ENCODE peak calls at places on chromosome 11, in ten cellular contexts. One of them, this sample, is unnamed.

GRCh38 chr11:77753230-77753629 is 67.3 kb downstream of the RSF1 start:
- DNase-seq in suprapubic skin: no peak
- DNase-seq in transverse colon: no peak
- DNase-seq in SK-N-SH: no peak
- DNase-seq in stomach: no peak
- DNase-seq in esophagus muscularis mucosa: no peak
- DNase-seq in upper lobe of left lung: no peak
- DNase-seq in H1: peak; percentile 23
- DNase-seq in GM12878: no peak
- DNase-seq in K562: no peak
- DNase-seq in this sample: no peak

GRCh38 chr11:65051389-65051858 is 6.9 kb downstream of the NAALADL1 start:
- DNase-seq in suprapubic skin: no peak
- DNase-seq in transverse colon: no peak
- DNase-seq in SK-N-SH: no peak
- DNase-seq in stomach: no peak
- DNase-seq in esophagus muscularis mucosa: no peak
- DNase-seq in upper lobe of left lung: no peak
- DNase-seq in H1: no peak
- DNase-seq in GM12878: no peak
- DNase-seq in K562: no peak
- DNase-seq in this sample: no peak

GRCh38 chr11:60762851-60763691 is 6.4 kb downstream of the MS4A15 start:
- DNase-seq in suprapubic skin: peak; percentile 16
- DNase-seq in transverse colon: no peak
- DNase-seq in SK-N-SH: no peak
- DNase-seq in stomach: no peak
- DNase-seq in esophagus muscularis mucosa: no peak
- DNase-seq in upper lobe of left lung: peak; percentile 48
- DNase-seq in H1: no peak
- DNase-seq in GM12878: peak; percentile 94
- DNase-seq in K562: no peak
- DNase-seq in this sample: no peak

GRCh38 chr11:96188625-96189006 is 154.4 kb downstream of the MAML2 start:
- DNase-seq in suprapubic skin: no peak
- DNase-seq in transverse colon: no peak
- DNase-seq in SK-N-SH: no peak
- DNase-seq in stomach: no peak
- DNase-seq in esophagus muscularis mucosa: no peak
- DNase-seq in upper lobe of left lung: no peak
- DNase-seq in H1: no peak
- DNase-seq in GM12878: peak; percentile 75
- DNase-seq in K562: peak; percentile 18
- DNase-seq in this sample: no peak

GRCh38 chr11:1442163-1442562 is 44.4 kb downstream of the MOB2 start:
- DNase-seq in suprapubic skin: no peak
- DNase-seq in transverse colon: no peak
- DNase-seq in SK-N-SH: peak; percentile 71
- DNase-seq in stomach: no peak
- DNase-seq in esophagus muscularis mucosa: no peak
- DNase-seq in upper lobe of left lung: no peak
- DNase-seq in H1: no peak
- DNase-seq in GM12878: no peak
- DNase-seq in K562: peak; percentile 77
- DNase-seq in this sample: no peak

GRCh38 chr11:86803641-86804040 is 3.3 kb downstream of the PRSS23 start:
- DNase-seq in suprapubic skin: no peak
- DNase-seq in transverse colon: no peak
- DNase-seq in SK-N-SH: no peak
- DNase-seq in stomach: no peak
- DNase-seq in esophagus muscularis mucosa: no peak
- DNase-seq in upper lobe of left lung: no peak
- DNase-seq in H1: no peak
- DNase-seq in GM12878: no peak
- DNase-seq in K562: no peak
- DNase-seq in this sample: no peak

GRCh38 chr11:9280655-9281301 is 15.6 kb upstream of the DENND5A start:
- DNase-seq in suprapubic skin: no peak
- DNase-seq in transverse colon: peak; percentile 45
- DNase-seq in SK-N-SH: no peak
- DNase-seq in stomach: peak; percentile 57
- DNase-seq in esophagus muscularis mucosa: no peak
- DNase-seq in upper lobe of left lung: no peak
- DNase-seq in H1: no peak
- DNase-seq in GM12878: peak; percentile 58
- DNase-seq in K562: no peak
- DNase-seq in this sample: no peak

GRCh38 chr11:125583496-125583895 is 9.2 kb upstream of the STT3A start:
- DNase-seq in suprapubic skin: no peak
- DNase-seq in transverse colon: no peak
- DNase-seq in SK-N-SH: no peak
- DNase-seq in stomach: no peak
- DNase-seq in esophagus muscularis mucosa: no peak
- DNase-seq in upper lobe of left lung: no peak
- DNase-seq in H1: no peak
- DNase-seq in GM12878: no peak
- DNase-seq in K562: no peak
- DNase-seq in this sample: no peak

GRCh38 chr11:67610302-67610868 is 3.6 kb downstream of the NDUFV1 start:
- DNase-seq in suprapubic skin: no peak
- DNase-seq in transverse colon: no peak
- DNase-seq in SK-N-SH: no peak
- DNase-seq in stomach: no peak
- DNase-seq in esophagus muscularis mucosa: no peak
- DNase-seq in upper lobe of left lung: no peak
- DNase-seq in H1: no peak
- DNase-seq in GM12878: no peak
- DNase-seq in K562: no peak
- DNase-seq in this sample: no peak

GRCh38 chr11:13215157-13215556 is 62.4 kb upstream of the BMAL1 start:
- DNase-seq in suprapubic skin: no peak
- DNase-seq in transverse colon: no peak
- DNase-seq in SK-N-SH: no peak
- DNase-seq in stomach: no peak
- DNase-seq in esophagus muscularis mucosa: no peak
- DNase-seq in upper lobe of left lung: no peak
- DNase-seq in H1: no peak
- DNase-seq in GM12878: no peak
- DNase-seq in K562: no peak
- DNase-seq in this sample: no peak

GRCh38 chr11:112903310-112903709 is 57.9 kb upstream of the NCAM1 start:
- DNase-seq in suprapubic skin: no peak
- DNase-seq in transverse colon: no peak
- DNase-seq in SK-N-SH: no peak
- DNase-seq in stomach: no peak
- DNase-seq in esophagus muscularis mucosa: no peak
- DNase-seq in upper lobe of left lung: no peak
- DNase-seq in H1: no peak
- DNase-seq in GM12878: no peak
- DNase-seq in K562: no peak
- DNase-seq in this sample: no peak

GRCh38 chr11:5115339-5115738 is 22.8 kb downstream of the OR52A5 start:
- DNase-seq in suprapubic skin: no peak
- DNase-seq in transverse colon: no peak
- DNase-seq in SK-N-SH: no peak
- DNase-seq in stomach: no peak
- DNase-seq in esophagus muscularis mucosa: no peak
- DNase-seq in upper lobe of left lung: no peak
- DNase-seq in H1: no peak
- DNase-seq in GM12878: no peak
- DNase-seq in K562: no peak
- DNase-seq in this sample: no peak

GRCh38 chr11:64083681-64084080 is 48.0 kb downstream of the FLRT1 start:
- DNase-seq in suprapubic skin: no peak
- DNase-seq in transverse colon: no peak
- DNase-seq in SK-N-SH: no peak
- DNase-seq in stomach: no peak
- DNase-seq in esophagus muscularis mucosa: no peak
- DNase-seq in upper lobe of left lung: no peak
- DNase-seq in H1: no peak
- DNase-seq in GM12878: no peak
- DNase-seq in K562: no peak
- DNase-seq in this sample: no peak

GRCh38 chr11:76688146-76688545 is 17.6 kb upstream of the LRRC32 start:
- DNase-seq in suprapubic skin: no peak
- DNase-seq in transverse colon: no peak
- DNase-seq in SK-N-SH: no peak
- DNase-seq in stomach: no peak
- DNase-seq in esophagus muscularis mucosa: no peak
- DNase-seq in upper lobe of left lung: no peak
- DNase-seq in H1: no peak
- DNase-seq in GM12878: no peak
- DNase-seq in K562: no peak
- DNase-seq in this sample: no peak

GRCh38 chr11:11836676-11837231 is 5.0 kb upstream of the USP47 start:
- DNase-seq in suprapubic skin: no peak
- DNase-seq in transverse colon: no peak
- DNase-seq in SK-N-SH: no peak
- DNase-seq in stomach: no peak
- DNase-seq in esophagus muscularis mucosa: no peak
- DNase-seq in upper lobe of left lung: no peak
- DNase-seq in H1: no peak
- DNase-seq in GM12878: no peak
- DNase-seq in K562: no peak
- DNase-seq in this sample: no peak

GRCh38 chr11:75479598-75479986 is 46.1 kb downstream of the GDPD5 start:
- DNase-seq in suprapubic skin: no peak
- DNase-seq in transverse colon: no peak
- DNase-seq in SK-N-SH: no peak
- DNase-seq in stomach: no peak
- DNase-seq in esophagus muscularis mucosa: no peak
- DNase-seq in upper lobe of left lung: no peak
- DNase-seq in H1: no peak
- DNase-seq in GM12878: no peak
- DNase-seq in K562: no peak
- DNase-seq in this sample: no peak

GRCh38 chr11:47418454-47419259 is 7.6 kb downstream of the PSMC3 start:
- DNase-seq in suprapubic skin: no peak
- DNase-seq in transverse colon: no peak
- DNase-seq in SK-N-SH: no peak
- DNase-seq in stomach: no peak
- DNase-seq in esophagus muscularis mucosa: no peak
- DNase-seq in upper lobe of left lung: no peak
- DNase-seq in H1: no peak
- DNase-seq in GM12878: no peak
- DNase-seq in K562: no peak
- DNase-seq in this sample: no peak
- TF ChIP-seq EP300 in suprapubic skin: no peak
- TF ChIP-seq EP300 in transverse colon: no peak
- TF ChIP-seq EP300 in SK-N-SH: no peak
- TF ChIP-seq EP300 in stomach: no peak
- TF ChIP-seq EP300 in esophagus muscularis mucosa: no peak
- TF ChIP-seq EP300 in upper lobe of left lung: no peak
- TF ChIP-seq EP300 in H1: no peak
- TF ChIP-seq EP300 in GM12878: no peak
- TF ChIP-seq EP300 in K562: no peak
- TF ChIP-seq EP300 in this sample: no peak

GRCh38 chr11:14620027-14620511 is 23.5 kb upstream of the PDE3B start:
- DNase-seq in suprapubic skin: no peak
- DNase-seq in transverse colon: peak; percentile 51
- DNase-seq in SK-N-SH: no peak
- DNase-seq in stomach: no peak
- DNase-seq in esophagus muscularis mucosa: no peak
- DNase-seq in upper lobe of left lung: no peak
- DNase-seq in H1: no peak
- DNase-seq in GM12878: no peak
- DNase-seq in K562: no peak
- DNase-seq in this sample: peak; percentile 84
- TF ChIP-seq POLR2AphosphoS5 in suprapubic skin: no peak
- TF ChIP-seq POLR2AphosphoS5 in transverse colon: no peak
- TF ChIP-seq POLR2AphosphoS5 in SK-N-SH: no peak
- TF ChIP-seq POLR2AphosphoS5 in stomach: no peak
- TF ChIP-seq POLR2AphosphoS5 in esophagus muscularis mucosa: no peak
- TF ChIP-seq POLR2AphosphoS5 in upper lobe of left lung: no peak
- TF ChIP-seq POLR2AphosphoS5 in H1: no peak
- TF ChIP-seq POLR2AphosphoS5 in GM12878: no peak
- TF ChIP-seq POLR2AphosphoS5 in K562: no peak
- TF ChIP-seq POLR2AphosphoS5 in this sample: no peak

DNA sequence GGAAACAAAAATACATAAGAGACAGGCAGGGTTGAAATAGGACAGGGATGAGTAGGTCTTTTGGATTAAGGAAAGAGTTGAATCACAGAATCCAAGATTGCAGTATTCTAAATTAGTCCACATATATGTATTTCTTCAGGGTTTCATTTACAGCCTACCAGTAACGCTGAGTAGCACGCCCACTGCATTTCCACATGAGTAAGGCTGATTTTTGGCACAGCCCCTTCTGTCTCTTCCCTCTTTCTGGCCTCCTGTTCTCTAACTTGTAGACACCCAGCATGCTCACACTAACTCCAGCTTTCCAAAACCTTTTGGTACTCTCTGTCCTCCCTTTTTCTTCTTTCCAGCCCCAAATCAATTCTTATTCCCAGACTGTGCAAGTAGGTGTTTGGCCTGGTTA is 3.7 kb upstream of the SIK2 start:
- DNase-seq in suprapubic skin: no peak
- DNase-seq in transverse colon: no peak
- DNase-seq in SK-N-SH: no peak
- DNase-seq in stomach: no peak
- DNase-seq in esophagus muscularis mucosa: no peak
- DNase-seq in upper lobe of left lung: no peak
- DNase-seq in H1: no peak
- DNase-seq in GM12878: no peak
- DNase-seq in K562: no peak
- DNase-seq in this sample: peak; percentile 70
- TF ChIP-seq EP300 in suprapubic skin: no peak
- TF ChIP-seq EP300 in transverse colon: no peak
- TF ChIP-seq EP300 in SK-N-SH: no peak
- TF ChIP-seq EP300 in stomach: no peak
- TF ChIP-seq EP300 in esophagus muscularis mucosa: no peak
- TF ChIP-seq EP300 in upper lobe of left lung: no peak
- TF ChIP-seq EP300 in H1: no peak
- TF ChIP-seq EP300 in GM12878: no peak
- TF ChIP-seq EP300 in K562: no peak
- TF ChIP-seq EP300 in this sample: no peak

DNA sequence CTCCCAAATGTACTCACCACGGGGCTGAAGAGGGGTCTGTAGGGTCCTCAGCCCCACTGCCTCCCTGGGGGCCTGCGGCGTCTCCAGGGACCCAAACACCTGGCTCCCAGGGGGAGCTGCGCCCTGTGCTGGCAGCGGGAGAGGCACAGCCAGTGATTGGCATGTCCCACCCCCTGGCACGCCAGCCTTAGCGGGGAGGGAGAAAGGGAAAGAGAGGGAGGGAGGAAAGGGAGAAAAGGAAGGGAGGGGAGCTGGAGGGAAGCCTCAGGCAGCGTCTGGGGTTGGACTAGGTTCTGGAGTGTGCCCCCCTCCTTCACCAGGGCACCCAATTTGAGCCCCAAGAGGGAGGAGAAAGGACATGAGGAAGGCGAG is at the start of gene CHRM1:
- DNase-seq in suprapubic skin: no peak
- DNase-seq in transverse colon: peak; percentile 22
- DNase-seq in SK-N-SH: no peak
- DNase-seq in stomach: peak; percentile 56
- DNase-seq in esophagus muscularis mucosa: no peak
- DNase-seq in upper lobe of left lung: no peak
- DNase-seq in H1: no peak
- DNase-seq in GM12878: no peak
- DNase-seq in K562: no peak
- DNase-seq in this sample: no peak
- TF ChIP-seq POLR2AphosphoS5 in suprapubic skin: no peak
- TF ChIP-seq POLR2AphosphoS5 in transverse colon: no peak
- TF ChIP-seq POLR2AphosphoS5 in SK-N-SH: no peak
- TF ChIP-seq POLR2AphosphoS5 in stomach: no peak
- TF ChIP-seq POLR2AphosphoS5 in esophagus muscularis mucosa: no peak
- TF ChIP-seq POLR2AphosphoS5 in upper lobe of left lung: no peak
- TF ChIP-seq POLR2AphosphoS5 in H1: no peak
- TF ChIP-seq POLR2AphosphoS5 in GM12878: no peak
- TF ChIP-seq POLR2AphosphoS5 in K562: no peak
- TF ChIP-seq POLR2AphosphoS5 in this sample: no peak

GRCh38 chr11:72140661-72141060 is 5.1 kb downstream of the FOLR3 start:
- DNase-seq in suprapubic skin: no peak
- DNase-seq in transverse colon: no peak
- DNase-seq in SK-N-SH: no peak
- DNase-seq in stomach: no peak
- DNase-seq in esophagus muscularis mucosa: no peak
- DNase-seq in upper lobe of left lung: no peak
- DNase-seq in H1: no peak
- DNase-seq in GM12878: no peak
- DNase-seq in K562: no peak
- DNase-seq in this sample: no peak
- TF ChIP-seq EP300 in suprapubic skin: no peak
- TF ChIP-seq EP300 in transverse colon: no peak
- TF ChIP-seq EP300 in SK-N-SH: no peak
- TF ChIP-seq EP300 in stomach: no peak
- TF ChIP-seq EP300 in esophagus muscularis mucosa: no peak
- TF ChIP-seq EP300 in upper lobe of left lung: no peak
- TF ChIP-seq EP300 in H1: no peak
- TF ChIP-seq EP300 in GM12878: no peak
- TF ChIP-seq EP300 in K562: no peak
- TF ChIP-seq EP300 in this sample: no peak

This sample was measured in sigmoid colon.